ENCODE peak calls at places on chromosomes 11 and 22, in six cellular contexts. N is fibroblast of mammary gland, L is ovary, Y is testis, P is Peyer's patch, J is endodermal cell. O is an unnamed sample.

GRCh38 chr11:127609025-127609788 is 608.6 kb upstream of the KIRREL3 start:
- DNase-seq in N (no peak), L (no peak), Y (no peak), P (no peak), J (peak; percentile 87), O (no peak)

GRCh38 chr11:107721207-107721606 is 9.4 kb upstream of the SLN start:
- DNase-seq in N (no peak), L (no peak), Y (no peak), P (no peak), J (no peak), O (no peak)

GRCh38 chr11:126834149-126834548 is 166.4 kb downstream of the KIRREL3 start:
- DNase-seq in N (peak; percentile 85), L (no peak), Y (no peak), P (no peak), J (peak; percentile 17), O (no peak)

GRCh38 chr11:130295657-130296056 is 19.1 kb downstream of the ZBTB44 start:
- DNase-seq in N (no peak), L (no peak), Y (no peak), P (no peak), J (peak; percentile 78), O (no peak)

GRCh38 chr11:63683133-63683991 is 2.1 kb downstream of the RTN3 start:
- DNase-seq in N (peak; percentile 43), L (no peak), Y (no peak), P (no peak), J (no peak), O (no peak)

GRCh38 chr11:65870706-65871681 is 1.6 kb downstream of the EFEMP2 start:
- DNase-seq in N (no peak), L (peak; percentile 29), Y (no peak), P (no peak), J (no peak), O (no peak)

GRCh38 chr22:42797021-42797420 is 60.1 kb downstream of the ARFGAP3 start:
- DNase-seq in N (peak; percentile 8), L (no peak), Y (no peak), P (no peak), J (peak; percentile 31), O (no peak)

GRCh38 chr11:19039409-19039808 is 21.1 kb downstream of the MRGPRX2 start:
- DNase-seq in N (no peak), L (no peak), Y (no peak), P (no peak), J (no peak), O (no peak)

GRCh38 chr11:74418509-74418895 is 20.3 kb upstream of the PGM2L1 start:
- DNase-seq in N (peak; percentile 81), L (no peak), Y (no peak), P (no peak), J (no peak), O (no peak)

GRCh38 chr11:46075168-46075567 is 46.1 kb downstream of the PHF21A start:
- DNase-seq in N (peak; percentile 76), L (no peak), Y (no peak), P (no peak), J (no peak), O (no peak)

GRCh38 chr11:61507962-61508824 is at the start of gene LRRC10B:
- DNase-seq in N (no peak), L (no peak), Y (peak; percentile 67), P (no peak), J (peak; percentile 96), O (no peak)

GRCh38 chr11:60951611-60951908 is 416 bp downstream of the SLC15A3 start:
- DNase-seq in N (no peak), L (no peak), Y (no peak), P (no peak), J (no peak), O (no peak)

GRCh38 chr11:80980221-80980620 is 1539.4 kb upstream of the TENM4 start:
- DNase-seq in N (peak; percentile 81), L (no peak), Y (no peak), P (no peak), J (no peak), O (no peak)

GRCh38 chr22:37741312-37741795 is 44.5 kb downstream of the TRIOBP start:
- DNase-seq in N (peak; percentile 99), L (peak; percentile 97), Y (peak; percentile 81), P (peak; percentile 30), J (no peak), O (no peak)

GRCh38 chr11:132106336-132106982 is 736.0 kb downstream of the NTM start:
- DNase-seq in N (no peak), L (no peak), Y (no peak), P (no peak), J (no peak), O (no peak)

GRCh38 chr11:77250881-77251640 is 50.4 kb downstream of the GDPD4 start:
- DNase-seq in N (peak; percentile 82), L (no peak), Y (no peak), P (no peak), J (no peak), O (no peak)

GRCh38 chr22:44259366-44260215 is 53.2 kb downstream of the SHISAL1 start:
- DNase-seq in N (no peak), L (no peak), Y (no peak), P (no peak), J (peak; percentile 35), O (no peak)

GRCh38 chr22:41951898-41952474 is at the start of gene SMIM45:
- DNase-seq in N (no peak), L (no peak), Y (peak; percentile 43), P (peak; percentile 44), J (peak; percentile 78), O (peak; percentile 57)

GRCh38 chr11:124302756-124303155 is 11.0 kb downstream of the OR8D1 start:
- DNase-seq in N (no peak), L (no peak), Y (no peak), P (no peak), J (no peak), O (no peak)

GRCh38 chr11:69508974-69509373 is 27.5 kb downstream of the LINC01488 start:
- DNase-seq in N (no peak), L (no peak), Y (no peak), P (no peak), J (no peak), O (no peak)

GRCh38 chr11:133971871-133972270 is 15.1 kb upstream of the IGSF9B start:
- DNase-seq in N (no peak), L (no peak), Y (no peak), P (no peak), J (no peak), O (no peak)

GRCh38 chr11:59102259-59102765 is 4.7 kb upstream of the FAM111B start:
- DNase-seq in N (peak; percentile 46), L (no peak), Y (peak; percentile 75), P (peak; percentile 90), J (peak; percentile 95), O (peak; percentile 82)

GRCh38 chr11:110196241-110196754 is 100.1 kb downstream of the RDX start:
- DNase-seq in N (peak; percentile 99), L (no peak), Y (no peak), P (no peak), J (peak; percentile 20), O (no peak)

GRCh38 chr11:13775471-13775870 is 107.0 kb downstream of the FAR1 start:
- DNase-seq in N (no peak), L (no peak), Y (no peak), P (no peak), J (no peak), O (no peak)

GRCh38 chr22:20174785-20175596 is 24.1 kb upstream of the CCDC188 start:
- DNase-seq in N (peak; percentile 3), L (no peak), Y (no peak), P (no peak), J (peak; percentile 61), O (no peak)
- TF ChIP-seq CTCF in N (peak; percentile 21), L (no peak), Y (no peak), P (no peak), J (peak; percentile 63), O (no peak)

GRCh38 chr11:2554338-2555240 is 109.8 kb downstream of the KCNQ1 start:
- DNase-seq in N (no peak), L (peak; percentile 8), Y (no peak), P (no peak), J (peak; percentile 31), O (no peak)
- TF ChIP-seq CTCF in N (no peak), L (no peak), Y (no peak), P (no peak), J (no peak), O (no peak)

DNA sequence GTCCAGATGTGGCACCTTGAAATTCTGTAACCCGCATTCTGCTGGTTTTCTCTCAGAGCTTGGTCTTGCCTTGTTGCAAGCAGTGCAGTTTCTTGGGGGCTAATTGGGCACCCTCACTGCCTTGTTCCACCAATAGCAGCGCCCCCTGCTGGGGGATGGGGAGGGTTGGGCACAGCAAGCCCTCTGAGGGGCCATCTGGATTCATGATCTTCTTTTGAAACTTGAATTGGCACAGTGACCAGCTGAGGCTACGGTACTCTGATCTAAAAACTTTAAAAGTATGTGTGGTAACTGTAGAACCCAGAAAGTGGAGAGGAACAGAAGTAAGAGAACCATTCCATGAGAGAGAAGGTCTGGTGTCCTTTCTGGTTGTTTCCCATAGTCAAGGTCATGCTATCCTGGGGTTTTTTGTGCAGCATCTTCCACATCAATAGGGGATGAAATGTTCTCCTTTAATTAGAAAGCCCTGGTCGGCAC is 64.2 kb downstream of the MED15 start:
- DNase-seq in N (peak; percentile 51), L (no peak), Y (no peak), P (peak; percentile 53), J (peak; percentile 84), O (peak; percentile 47)
- TF ChIP-seq CTCF in N (peak; percentile 68), L (no peak), Y (peak; percentile 11), P (peak; percentile 75), J (peak; percentile 94), O (peak; percentile 53)

GRCh38 chr11:117671370-117671769 is 125.6 kb downstream of the DSCAML1 start:
- DNase-seq in N (no peak), L (no peak), Y (no peak), P (no peak), J (no peak), O (no peak)
- TF ChIP-seq CTCF in N (no peak), L (no peak), Y (no peak), P (no peak), J (no peak), O (no peak)

DNA sequence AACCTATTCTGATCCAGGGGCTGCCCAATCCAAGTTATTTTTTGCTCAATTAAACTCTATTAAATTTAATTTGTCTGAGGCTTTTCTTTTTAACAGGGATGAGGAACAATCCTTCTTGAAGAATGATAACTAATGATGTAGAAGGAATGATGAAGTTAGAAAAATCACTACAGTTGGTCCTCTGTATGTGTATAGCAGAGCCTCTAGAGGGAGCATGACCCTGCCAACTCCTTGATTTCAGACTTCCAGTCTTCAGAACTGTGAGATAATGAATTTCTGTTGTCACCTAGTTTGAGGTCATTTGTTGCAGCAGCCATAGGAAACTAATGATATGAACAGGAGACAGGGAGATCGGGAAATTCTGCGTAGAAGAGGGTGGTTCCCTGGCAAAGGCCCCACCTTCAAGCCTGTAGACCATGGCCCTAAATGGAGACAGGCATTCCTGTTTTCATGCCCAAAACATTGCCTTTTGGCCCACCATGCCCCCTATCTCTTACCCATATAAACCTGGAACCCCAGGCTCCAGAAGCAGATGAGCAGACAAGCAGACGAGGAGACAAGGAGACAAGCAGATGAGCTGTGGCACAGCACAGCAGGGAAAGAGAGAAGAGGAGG is 7.7 kb upstream of the QSER1 start:
- DNase-seq in N (peak; percentile 30), L (no peak), Y (no peak), P (no peak), J (no peak), O (no peak)
- TF ChIP-seq CTCF in N (peak; percentile 48), L (no peak), Y (no peak), P (no peak), J (peak; percentile 81), O (no peak)

GRCh38 chr11:120112174-120112796 is 25.6 kb downstream of the TRIM29 start:
- DNase-seq in N (no peak), L (no peak), Y (no peak), P (no peak), J (peak; percentile 70), O (no peak)
- TF ChIP-seq CTCF in N (no peak), L (no peak), Y (no peak), P (no peak), J (peak; percentile 74), O (no peak)

GRCh38 chr11:765802-766091 is 11.5 kb downstream of the GATD1 start:
- DNase-seq in N (no peak), L (no peak), Y (no peak), P (no peak), J (no peak), O (no peak)
- TF ChIP-seq CTCF in N (no peak), L (no peak), Y (no peak), P (no peak), J (no peak), O (no peak)

O was measured in activated B cell treated with CpG ODN at 0.5 μM for 24 hours.